ENCODE peak calls at places on chromosomes 5 and 9, in four cellular contexts. R is PC-3, A is stomach, U is fibroblast of lung. C is an unnamed sample.

GRCh38 chr9:80994892-80995291 is 694.5 kb downstream of the TLE1 start:
- DNase-seq in R (peak; percentile 52), A (no peak), U (peak; percentile 58), C (peak; percentile 79)

GRCh38 chr9:34501889-34502425 is 20.8 kb downstream of the ENHO start:
- DNase-seq in R (peak; percentile 82), A (peak; percentile 61), U (peak; percentile 89), C (no peak)

GRCh38 chr5:156907667-156908066 is 55.4 kb downstream of the TIMD4 start:
- DNase-seq in R (no peak), A (no peak), U (no peak), C (no peak)

GRCh38 chr9:112072721-112073553 is 102.2 kb downstream of the SUSD1 start:
- DNase-seq in R (peak; percentile 46), A (no peak), U (peak; percentile 96), C (no peak)

GRCh38 chr9:125821078-125821477 is 73.9 kb downstream of the PBX3 start:
- DNase-seq in R (no peak), A (no peak), U (no peak), C (no peak)

GRCh38 chr9:114156658-114157421 is 1.5 kb downstream of the COL27A1 start:
- DNase-seq in R (no peak), A (peak; percentile 45), U (peak; percentile 88), C (peak; percentile 69)

GRCh38 chr5:133709074-133709676 is 96.8 kb upstream of the FSTL4 start:
- DNase-seq in R (no peak), A (no peak), U (peak; percentile 17), C (no peak)

GRCh38 chr5:21238786-21239185 is 1250.8 kb upstream of the CDH18 start:
- DNase-seq in R (no peak), A (no peak), U (peak; percentile 11), C (peak; percentile 4)

DNA sequence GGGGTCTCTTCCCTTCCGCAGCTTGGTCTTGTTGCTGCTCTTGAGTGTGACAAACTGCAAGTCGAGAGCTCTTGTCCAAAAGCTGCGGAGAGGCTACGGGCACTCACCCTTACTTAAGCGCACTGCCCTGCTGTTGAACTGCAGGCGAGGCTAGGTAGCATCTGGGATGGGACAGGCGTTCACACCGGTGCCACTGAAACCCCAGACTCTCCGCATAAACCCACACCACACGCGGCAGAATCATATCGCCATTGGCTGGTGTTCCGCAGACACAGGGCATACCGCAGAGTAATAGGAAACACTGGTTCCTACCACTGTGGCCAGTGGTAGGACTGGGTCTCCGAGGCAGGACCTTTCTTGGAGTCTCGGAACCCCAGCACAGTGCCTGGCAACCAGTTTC is 2.2 kb upstream of the NPR3 start:
- DNase-seq in R (no peak), A (no peak), U (no peak), C (no peak)
- H3K27me3 ChIP-seq in R (peaks cover 16% of the 10 kb centered on the region), A (peaks cover 36% of the 10 kb centered on the region), U (peaks cover 8% of the 10 kb centered on the region), C (peaks cover 13% of the 10 kb centered on the region)

DNA sequence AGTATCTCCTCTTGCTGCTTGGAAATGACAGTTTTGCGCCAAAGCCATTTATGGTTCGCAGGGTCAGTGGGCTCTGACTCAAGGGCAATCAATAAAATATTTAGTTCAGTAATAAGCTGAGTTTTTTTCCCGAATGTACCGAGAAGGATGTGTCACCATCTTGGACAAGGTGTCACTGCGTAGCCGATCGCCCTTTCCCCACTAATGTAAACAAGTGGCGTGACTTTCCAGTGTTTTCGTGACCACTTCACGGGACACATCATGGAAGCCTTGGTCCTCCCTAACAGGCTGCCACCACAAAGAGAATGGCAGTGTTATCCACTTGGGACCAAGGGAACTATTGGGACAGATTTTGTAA is 16.4 kb downstream of the ISL1 start:
- DNase-seq in R (no peak), A (no peak), U (no peak), C (no peak)
- H3K27me3 ChIP-seq in R (no peaks in the 10 kb centered on the region), A (peaks cover 4% of the 10 kb centered on the region), U (no peaks in the 10 kb centered on the region), C (peaks cover 17% of the 10 kb centered on the region)

GRCh38 chr5:73357576-73357975 is 91.0 kb downstream of the FOXD1 start:
- DNase-seq in R (no peak), A (no peak), U (no peak), C (no peak)

GRCh38 chr5:73363911-73364730 is 84.5 kb downstream of the FOXD1 start:
- DNase-seq in R (peak; percentile 67), A (no peak), U (peak; percentile 83), C (peak; percentile 42)

GRCh38 chr5:73354406-73354805 is 94.2 kb downstream of the FOXD1 start:
- DNase-seq in R (no peak), A (no peak), U (peak; percentile 66), C (no peak)

GRCh38 chr5:73355083-73355482 is 93.5 kb downstream of the FOXD1 start:
- DNase-seq in R (no peak), A (no peak), U (peak; percentile 48), C (no peak)

GRCh38 chr5:73359395-73359794 is 89.2 kb downstream of the FOXD1 start:
- DNase-seq in R (no peak), A (no peak), U (no peak), C (no peak)
- H3K27me3 ChIP-seq in R (no peaks in the 10 kb centered on the region), A (peaks cover 4% of the 10 kb centered on the region), U (peaks cover 2% of the 10 kb centered on the region), C (no peaks in the 10 kb centered on the region)

GRCh38 chr5:173775692-173776135 is 112.4 kb upstream of the CPEB4 start:
- DNase-seq in R (no peak), A (no peak), U (no peak), C (no peak)
- H3K27me3 ChIP-seq in R (no peaks in the 10 kb centered on the region), A (no peaks in the 10 kb centered on the region), U (no peaks in the 10 kb centered on the region), C (no peaks in the 10 kb centered on the region)

GRCh38 chr9:124766815-124767554 is 4.1 kb downstream of the NR6A1 start:
- DNase-seq in R (no peak), A (no peak), U (no peak), C (no peak)
- H3K27me3 ChIP-seq in R (no peaks in the 10 kb centered on the region), A (peaks cover 46% of the 10 kb centered on the region), U (peaks cover 47% of the 10 kb centered on the region), C (no peaks in the 10 kb centered on the region)

DNA sequence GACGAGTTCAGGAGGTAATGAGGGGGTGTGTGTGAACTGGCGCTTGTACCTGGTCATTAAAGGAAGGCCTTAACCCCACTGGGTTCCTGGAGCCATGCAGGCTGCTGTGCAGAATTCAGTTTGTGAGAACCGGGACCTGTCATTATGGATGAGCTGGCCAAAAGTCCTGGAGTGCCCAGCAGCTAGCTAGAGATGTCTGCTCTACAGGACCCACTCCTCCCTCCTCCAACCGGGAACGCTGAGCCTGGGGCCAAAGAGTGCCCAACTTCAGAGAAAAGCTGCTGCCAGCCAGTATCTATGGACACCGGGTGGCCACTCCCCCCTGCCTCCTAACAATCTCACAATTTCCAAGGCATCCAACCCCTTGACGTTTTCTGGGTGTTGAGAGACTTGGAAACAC is 1.2 kb downstream of the ENTREP1 start:
- DNase-seq in R (no peak), A (no peak), U (no peak), C (no peak)
- H3K27me3 ChIP-seq in R (peaks cover 28% of the 10 kb centered on the region), A (peaks cover 5% of the 10 kb centered on the region), U (peaks cover 27% of the 10 kb centered on the region), C (no peaks in the 10 kb centered on the region)

C was measured in bronchial epithelial cell.